ENCODE peak calls at places on chromosome 18, in ten cellular contexts. Y is heart left ventricle, C is right lobe of liver, O is HL-60, T is astrocyte of the spinal cord, V is left ventricle myocardium inferior, Q is lung, P is brain microvascular endothelial cell, F is right cardiac atrium, M is heart right ventricle. N is an unnamed sample.

GRCh38 chr18:56545539-56545938 is 92.9 kb downstream of the TXNL1 start:
- DNase-seq in Y (no peak), C (no peak), O (no peak), T (no peak), V (no peak), Q (no peak), P (no peak), F (no peak), M (no peak), N (no peak)

GRCh38 chr18:2971741-2972552 is 41.0 kb downstream of the LPIN2 start:
- DNase-seq in Y (peak), C (peak), O (peak), T (peak), V (peak), Q (no peak), P (peak), F (peak), M (peak), N (no peak)

GRCh38 chr18:47716632-47717185 is 213.8 kb downstream of the SMAD2 start:
- DNase-seq in Y (no peak), C (no peak), O (no peak), T (no peak), V (no peak), Q (no peak), P (no peak), F (no peak), M (no peak), N (no peak)

GRCh38 chr18:26536032-26536431 is 12.3 kb downstream of the KCTD1 start:
- DNase-seq in Y (no peak), C (no peak), O (no peak), T (no peak), V (no peak), Q (no peak), P (peak), F (no peak), M (no peak), N (no peak)

GRCh38 chr18:55334875-55335274 is 253.1 kb downstream of the TCF4 start:
- DNase-seq in Y (peak), C (peak), O (no peak), T (no peak), V (peak), Q (no peak), P (no peak), F (peak), M (no peak), N (no peak)

GRCh38 chr18:5546660-5547059 is 2.9 kb upstream of the EPB41L3 start:
- DNase-seq in Y (no peak), C (no peak), O (no peak), T (peak), V (no peak), Q (no peak), P (peak), F (no peak), M (no peak), N (no peak)

GRCh38 chr18:58605027-58606020 is 23.6 kb downstream of the ALPK2 start:
- DNase-seq in Y (no peak), C (no peak), O (no peak), T (peak), V (no peak), Q (no peak), P (peak), F (no peak), M (no peak), N (peak)

GRCh38 chr18:63844254-63844653 is 43.3 kb upstream of the SERPINB2 start:
- DNase-seq in Y (no peak), C (no peak), O (no peak), T (peak), V (no peak), Q (no peak), P (peak), F (no peak), M (no peak), N (no peak)

GRCh38 chr18:79520473-79521390 is 125.0 kb downstream of the NFATC1 start:
- DNase-seq in Y (no peak), C (no peak), O (no peak), T (no peak), V (no peak), Q (no peak), P (no peak), F (peak), M (no peak), N (no peak)
- H3K4me3 ChIP-seq in Y (no peak), C (no peak), O (no peak), T (no peak), V (peak), Q (no peak), P (no peak), F (no peak), M (no peak), N (no peak)

GRCh38 chr18:76587147-76587885 is 92.3 kb upstream of the ZNF516 start:
- DNase-seq in Y (no peak), C (no peak), O (no peak), T (no peak), V (no peak), Q (no peak), P (no peak), F (no peak), M (no peak), N (no peak)

GRCh38 chr18:76589866-76590265 is 94.8 kb upstream of the ZNF516 start:
- DNase-seq in Y (no peak), C (no peak), O (no peak), T (no peak), V (no peak), Q (no peak), P (no peak), F (no peak), M (no peak), N (no peak)

GRCh38 chr18:76592096-76592495 is 97.1 kb upstream of the ZNF516 start:
- DNase-seq in Y (no peak), C (no peak), O (no peak), T (no peak), V (no peak), Q (no peak), P (no peak), F (no peak), M (no peak), N (no peak)

GRCh38 chr18:76589309-76589708 is 94.3 kb upstream of the ZNF516 start:
- DNase-seq in Y (no peak), C (no peak), O (no peak), T (no peak), V (no peak), Q (no peak), P (no peak), F (no peak), M (no peak), N (no peak)

GRCh38 chr18:76588591-76589303 is 93.7 kb upstream of the ZNF516 start:
- DNase-seq in Y (no peak), C (no peak), O (no peak), T (no peak), V (no peak), Q (no peak), P (no peak), F (no peak), M (no peak), N (no peak)
- H3K4me3 ChIP-seq in Y (peak), C (no peak), O (no peak), T (peak), V (peak), Q (peak), P (peak), F (peak), M (peak), N (peak)

DNA sequence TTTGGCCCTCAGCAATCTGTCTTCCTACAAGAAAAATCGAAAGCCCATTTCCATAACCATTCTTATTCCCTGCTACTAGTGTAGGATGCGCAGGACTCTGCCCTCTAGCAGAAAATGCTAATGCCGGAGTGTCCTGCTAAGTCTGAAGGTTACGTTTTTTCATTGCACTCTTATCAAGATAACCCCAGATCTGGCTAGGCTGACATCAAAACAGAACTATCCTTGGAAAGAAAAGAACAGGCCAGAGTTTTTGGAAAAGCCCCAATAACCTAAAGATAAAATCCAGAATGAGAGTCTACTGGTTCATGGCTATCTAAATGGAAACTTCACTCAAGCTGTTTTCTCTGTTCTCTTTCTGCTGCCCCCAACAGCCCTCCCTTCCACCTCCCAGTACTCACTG is 933 bp downstream of the RNF152 start:
- DNase-seq in Y (no peak), C (no peak), O (no peak), T (no peak), V (no peak), Q (no peak), P (no peak), F (no peak), M (no peak), N (no peak)
- H3K4me3 ChIP-seq in Y (peak), C (no peak), O (no peak), T (no peak), V (peak), Q (no peak), P (peak), F (peak), M (peak), N (peak)

GRCh38 chr18:24658302-24658701 is 197.9 kb downstream of the HRH4 start:
- DNase-seq in Y (no peak), C (no peak), O (no peak), T (no peak), V (no peak), Q (no peak), P (no peak), F (no peak), M (no peak), N (no peak)

GRCh38 chr18:24663026-24663425 is 202.6 kb downstream of the HRH4 start:
- DNase-seq in Y (no peak), C (no peak), O (no peak), T (no peak), V (no peak), Q (no peak), P (no peak), F (no peak), M (no peak), N (no peak)

GRCh38 chr18:24656571-24656971 is 196.1 kb downstream of the HRH4 start:
- DNase-seq in Y (no peak), C (no peak), O (no peak), T (peak), V (no peak), Q (no peak), P (no peak), F (no peak), M (no peak), N (no peak)

GRCh38 chr18:24657461-24657860 is 197.0 kb downstream of the HRH4 start:
- DNase-seq in Y (peak), C (no peak), O (no peak), T (no peak), V (peak), Q (no peak), P (no peak), F (no peak), M (peak), N (no peak)

DNA sequence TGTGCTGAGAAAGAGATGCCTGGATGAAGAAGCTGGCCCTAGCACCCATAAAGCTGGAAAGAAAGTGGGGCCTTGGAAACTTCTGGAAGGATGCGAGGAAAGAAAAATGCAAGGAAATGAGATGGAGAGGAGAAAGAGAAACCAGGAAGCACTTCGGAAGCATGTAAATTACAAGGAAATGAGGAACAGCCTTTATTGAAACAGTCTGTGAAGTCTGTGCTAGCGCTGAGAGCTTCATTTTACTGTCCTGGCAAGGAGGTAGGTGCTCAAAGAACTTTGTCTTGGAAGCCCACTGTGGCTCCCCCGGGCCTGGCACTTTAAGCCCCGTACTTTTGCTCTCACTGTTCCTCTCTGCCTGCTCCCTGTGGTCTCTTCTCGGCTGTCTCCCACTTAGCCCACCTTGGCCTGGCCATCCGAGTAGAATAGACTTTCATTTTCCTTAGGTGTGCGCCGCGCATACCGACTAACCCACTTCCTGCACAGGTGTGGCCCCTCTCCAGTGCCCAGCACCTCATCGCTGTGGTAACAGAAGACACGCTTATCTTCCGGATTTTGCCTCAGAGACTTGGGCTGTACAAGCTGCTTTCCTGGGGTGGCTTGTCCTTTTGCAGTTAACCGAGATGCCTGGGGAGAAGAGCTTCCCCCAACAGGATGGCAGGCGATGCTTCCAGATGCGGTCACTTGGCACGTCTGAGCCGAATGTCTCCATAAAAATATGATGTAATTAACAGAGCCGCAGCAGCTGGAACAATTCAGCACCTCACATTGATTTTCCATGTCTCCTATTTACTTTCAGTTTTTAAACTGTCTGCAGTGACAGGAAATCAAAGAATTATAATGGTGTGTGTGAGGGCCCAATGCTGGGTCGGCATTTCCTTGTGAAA is 199.6 kb downstream of the HRH4 start:
- DNase-seq in Y (peak), C (no peak), O (no peak), T (no peak), V (peak), Q (no peak), P (no peak), F (peak), M (peak), N (no peak)
- H3K4me3 ChIP-seq in Y (peak), C (peak), O (peak), T (no peak), V (peak), Q (no peak), P (no peak), F (peak), M (peak), N (peak)

DNA sequence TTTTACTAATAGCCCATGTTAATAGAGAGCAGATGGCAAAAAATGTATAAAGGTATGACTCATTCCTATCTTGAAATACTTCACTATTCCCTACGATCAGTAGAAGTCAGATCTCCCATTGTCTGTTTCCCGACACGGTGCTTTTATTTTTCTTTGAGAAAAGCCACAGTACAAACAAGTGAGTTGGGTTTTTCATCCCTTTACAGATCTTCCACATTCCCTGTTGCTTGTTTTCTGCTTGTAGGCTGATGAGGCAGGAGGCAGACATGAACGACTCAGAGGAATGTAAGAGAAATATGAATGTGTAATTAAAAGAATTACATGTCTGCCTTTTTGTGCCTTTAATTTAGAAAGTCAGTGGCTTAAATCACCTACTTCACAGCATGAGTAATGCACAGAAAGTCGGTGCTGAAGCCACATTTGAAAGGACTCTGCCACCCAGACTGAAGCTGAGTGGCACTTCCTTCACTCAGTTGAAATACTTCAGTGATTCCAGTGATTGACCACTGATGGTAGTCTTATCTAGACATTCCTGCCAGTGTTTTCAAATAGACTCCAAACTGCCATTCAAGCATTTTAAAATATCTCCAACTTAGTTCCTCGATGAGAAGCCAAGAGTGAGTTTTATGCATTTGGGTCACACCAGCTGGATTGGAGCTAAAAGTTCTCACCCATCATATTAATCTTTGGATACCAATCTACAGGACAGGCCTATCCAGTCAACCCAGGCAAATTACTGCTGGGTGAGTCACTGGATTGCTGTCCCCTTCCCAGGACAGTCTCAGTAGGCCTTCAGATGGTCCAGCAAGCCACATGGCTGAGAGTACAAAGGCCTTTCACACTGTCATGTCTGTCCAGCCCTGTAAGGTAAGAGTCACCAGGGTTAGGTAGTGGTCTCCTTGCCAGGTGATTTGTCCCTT is 79.0 kb downstream of the COLEC12 start:
- DNase-seq in Y (no peak), C (no peak), O (no peak), T (peak), V (no peak), Q (no peak), P (no peak), F (no peak), M (no peak), N (no peak)
- H3K4me3 ChIP-seq in Y (no peak), C (no peak), O (no peak), T (no peak), V (no peak), Q (no peak), P (no peak), F (no peak), M (no peak), N (no peak)

DNA sequence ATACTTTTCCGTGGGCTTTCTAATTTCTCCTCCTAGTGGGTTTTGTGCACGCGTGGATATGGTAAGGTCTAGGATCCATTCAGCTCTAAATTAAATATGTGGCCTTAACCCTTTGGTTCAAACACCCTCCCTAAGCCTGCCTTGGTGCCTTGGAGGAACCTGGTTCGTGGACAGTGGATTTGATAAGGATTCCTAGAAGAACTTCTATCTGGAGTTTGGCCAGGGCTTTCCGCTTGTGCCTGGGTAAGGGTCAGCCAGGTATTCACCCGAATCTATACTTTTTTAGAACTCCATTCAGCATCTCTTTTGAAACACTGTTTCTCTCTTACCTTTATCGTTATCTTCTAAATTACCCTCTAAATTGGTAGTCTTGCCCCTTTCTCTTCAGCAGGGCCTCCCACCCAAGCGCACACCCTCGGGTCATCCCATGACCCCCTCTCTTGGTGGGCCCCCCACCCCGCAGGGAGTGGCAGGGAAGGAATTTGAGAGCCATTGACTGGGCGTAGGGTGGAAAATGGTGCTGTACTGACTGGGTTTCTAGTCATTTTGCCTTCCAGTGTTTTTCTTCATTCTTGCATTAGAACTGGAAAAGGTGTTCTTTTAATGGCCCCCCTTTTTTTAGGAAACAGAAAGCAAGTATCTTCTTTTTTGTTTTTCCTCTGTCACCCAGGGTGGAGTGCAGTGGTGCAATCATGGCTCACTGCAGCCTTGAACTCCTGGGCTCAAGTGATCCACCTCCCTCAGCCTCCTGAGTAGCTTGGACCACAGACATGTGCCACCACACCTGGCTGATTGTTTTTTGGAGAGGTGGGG is 1.8 kb downstream of the SOCS6 start:
- DNase-seq in Y (no peak), C (no peak), O (no peak), T (no peak), V (no peak), Q (no peak), P (no peak), F (no peak), M (no peak), N (no peak)
- H3K4me3 ChIP-seq in Y (peak), C (peak), O (no peak), T (peak), V (peak), Q (no peak), P (peak), F (peak), M (peak), N (peak)

GRCh38 chr18:23138470-23138869 is 3.2 kb downstream of the CABLES1 start:
- DNase-seq in Y (no peak), C (no peak), O (no peak), T (no peak), V (peak), Q (peak), P (no peak), F (peak), M (peak), N (no peak)
- H3K4me3 ChIP-seq in Y (peak), C (no peak), O (no peak), T (no peak), V (peak), Q (no peak), P (no peak), F (no peak), M (no peak), N (no peak)

GRCh38 chr18:10858477-10858876 is 290.9 kb downstream of the PIEZO2 start:
- DNase-seq in Y (no peak), C (no peak), O (no peak), T (no peak), V (no peak), Q (no peak), P (no peak), F (no peak), M (no peak), N (no peak)
- H3K4me3 ChIP-seq in Y (no peak), C (no peak), O (no peak), T (no peak), V (no peak), Q (no peak), P (no peak), F (no peak), M (no peak), N (no peak)

DNA sequence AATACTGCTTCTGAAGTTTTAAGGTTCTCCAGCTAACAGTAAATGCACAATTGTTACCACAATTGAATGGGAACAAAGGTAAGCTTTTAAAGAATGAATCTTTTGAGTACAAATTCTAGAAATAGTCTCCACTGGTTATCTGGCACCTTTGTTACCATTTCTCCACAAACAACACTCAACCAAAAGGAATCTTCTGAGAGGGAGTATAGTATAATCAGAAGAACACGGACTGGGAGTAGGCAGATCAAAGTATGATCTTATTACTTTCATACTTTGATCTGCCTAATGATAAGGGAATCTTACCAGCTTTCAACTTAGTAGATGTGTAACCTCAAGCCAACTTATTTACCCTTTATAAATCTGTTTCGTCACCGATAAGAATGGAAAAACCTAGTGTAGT is 1.4 kb downstream of the CEP76 start:
- DNase-seq in Y (no peak), C (no peak), O (no peak), T (no peak), V (no peak), Q (no peak), P (no peak), F (no peak), M (no peak), N (no peak)
- H3K4me3 ChIP-seq in Y (peak), C (peak), O (peak), T (peak), V (peak), Q (no peak), P (peak), F (peak), M (peak), N (peak)